ENCODE peak calls at places on chromosomes 11 and 22, in four cellular contexts. X is thyroid gland, P is epithelial cell of esophagus, Y is Peyer's patch. T is an unnamed sample.
A peak's percentile ranks its signal among the peaks of the same experiment; 100 is the strongest.

GRCh38 chr11:19519912-19520641 is 192.6 kb upstream of the NAV2 start:
- DNase-seq in X (peak; percentile 95), Y (no peak), P (no peak), T (no peak)

GRCh38 chr22:39283312-39284141 is 35.9 kb downstream of the RPL3 start:
- DNase-seq in Y (no peak), X (no peak), P (no peak), T (no peak)

GRCh38 chr11:14974723-14975587 is 2.8 kb upstream of the CALCA start:
- DNase-seq in P (peak; percentile 68), X (peak; percentile 39), Y (no peak), T (peak; percentile 52)

GRCh38 chr11:2912498-2912897 is 16.7 kb downstream of the PHLDA2 start:
- DNase-seq in Y (no peak), P (peak; percentile 99), X (peak; percentile 100), T (no peak)

GRCh38 chr11:65896009-65896999 is 3.9 kb downstream of the FOSL1 start:
- DNase-seq in P (no peak), X (no peak), Y (no peak), T (no peak)

GRCh38 chr22:29231971-29232959 is 26.6 kb downstream of the EMID1 start:
- DNase-seq in P (no peak), X (peak; percentile 48), Y (no peak), T (no peak)

GRCh38 chr11:128929468-128929867 is 13.2 kb downstream of the TP53AIP1 start:
- DNase-seq in P (no peak), X (peak; percentile 53), Y (no peak), T (peak; percentile 24)

GRCh38 chr11:73230931-73231330 is 12.8 kb downstream of the P2RY2 start:
- DNase-seq in Y (no peak), P (no peak), X (peak; percentile 2), T (no peak)

GRCh38 chr11:69234171-69234570 is 59.8 kb upstream of the MYEOV start:
- DNase-seq in Y (no peak), X (no peak), P (no peak), T (no peak)

GRCh38 chr22:50129121-50129734 is 39.4 kb downstream of the MOV10L1 start:
- DNase-seq in X (no peak), P (no peak), Y (no peak), T (no peak)

GRCh38 chr11:35118906-35119305 is 20.1 kb upstream of the CD44 start:
- DNase-seq in X (no peak), Y (peak; percentile 61), P (no peak), T (peak; percentile 85)

GRCh38 chr11:8593935-8594909 is at the start of gene STK33:
- DNase-seq in X (peak; percentile 80), P (peak; percentile 18), Y (peak; percentile 56), T (peak; percentile 82)

GRCh38 chr11:115530752-115531151 is 26.5 kb upstream of the CADM1 start:
- DNase-seq in P (no peak), X (no peak), Y (no peak), T (peak; percentile 35)

GRCh38 chr11:68071281-68072048 is 32.6 kb downstream of the TCIRG1 start:
- DNase-seq in P (no peak), X (no peak), Y (no peak), T (no peak)

GRCh38 chr11:3001496-3001895 is 9.4 kb upstream of the NAP1L4 start:
- DNase-seq in P (no peak), Y (no peak), X (peak; percentile 98), T (no peak)

GRCh38 chr11:67160872-67161783 is 42.1 kb downstream of the KDM2A start:
- DNase-seq in Y (no peak), P (no peak), X (no peak), T (peak; percentile 23)

GRCh38 chr11:109680127-109680526 is 258.1 kb downstream of the C11orf87 start:
- DNase-seq in Y (no peak), X (no peak), P (peak; percentile 63), T (no peak)

GRCh38 chr11:58575377-58576020 is at the start of gene LPXN:
- DNase-seq in X (no peak), P (peak; percentile 74), Y (peak; percentile 86), T (peak; percentile 85)

DNA sequence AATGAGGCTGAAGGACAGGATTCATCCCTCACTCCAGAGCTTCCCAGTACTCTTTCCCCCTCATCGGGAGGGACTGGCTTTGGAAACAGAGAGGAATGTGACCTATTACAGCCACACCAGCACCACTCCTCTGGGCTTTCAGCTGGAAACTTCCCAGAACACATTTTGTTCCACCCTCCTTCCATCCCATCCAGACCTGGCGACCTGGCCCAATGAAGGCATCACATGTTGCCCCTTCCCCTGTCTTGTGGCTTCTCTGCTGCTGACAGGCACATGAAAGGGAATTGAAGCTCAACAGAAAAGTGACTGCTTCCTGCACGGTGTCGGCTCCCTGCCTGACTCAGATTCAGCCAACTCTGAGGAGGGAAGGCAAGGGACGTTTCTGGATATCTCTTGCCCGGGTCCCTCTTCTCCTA is 19.1 kb downstream of the IRAG1 start:
- DNase-seq in P (no peak), X (peak; percentile 53), Y (no peak), T (no peak)
- TF ChIP-seq CTCF in P (no peak), X (no peak), Y (no peak), T (no peak)

DNA sequence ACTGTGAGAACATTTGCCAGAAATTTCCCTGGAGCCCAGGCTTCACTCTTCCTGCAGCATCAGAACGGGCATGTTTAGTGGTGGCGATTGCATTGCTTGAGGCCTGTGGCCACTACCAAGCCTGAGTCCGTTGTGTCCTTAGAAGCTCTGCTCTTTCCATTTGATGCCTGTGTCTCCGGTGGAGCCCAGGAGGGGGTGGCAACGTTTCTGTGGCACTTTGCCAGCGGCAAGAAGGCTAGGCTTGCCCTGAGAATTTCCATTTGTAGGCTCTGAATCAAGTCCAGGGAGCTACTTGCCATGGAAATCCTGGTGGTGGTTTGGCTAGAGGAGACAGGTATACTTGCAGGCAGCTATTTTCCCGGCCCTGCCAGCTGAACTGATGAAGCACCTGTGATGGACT is 47.1 kb downstream of the ADAMTS8 start:
- DNase-seq in Y (no peak), X (no peak), P (no peak), T (no peak)
- TF ChIP-seq CTCF in Y (no peak), X (no peak), P (no peak), T (no peak)

DNA sequence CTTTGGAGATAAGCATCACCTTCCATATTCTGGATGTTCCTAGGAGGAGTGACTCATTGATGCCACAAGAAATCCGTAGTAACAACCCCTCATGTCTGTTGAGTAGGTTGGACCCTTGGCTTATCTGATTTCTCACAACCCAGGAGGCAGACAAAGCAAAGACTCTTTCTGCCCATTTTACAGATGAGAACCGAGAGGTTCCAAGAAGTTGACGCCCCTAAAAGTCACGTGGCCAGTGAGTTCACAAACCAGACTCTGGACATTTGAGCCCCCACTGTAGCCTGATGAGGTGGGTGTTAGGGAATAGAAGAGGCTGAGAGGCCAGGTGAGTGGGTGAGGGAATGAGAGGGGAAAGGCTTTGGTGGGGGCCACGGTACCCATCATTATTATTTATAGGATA is 70.3 kb downstream of the TSPAN18 start:
- DNase-seq in Y (no peak), X (no peak), P (no peak), T (no peak)
- TF ChIP-seq CTCF in Y (no peak), X (no peak), P (no peak), T (no peak)

DNA sequence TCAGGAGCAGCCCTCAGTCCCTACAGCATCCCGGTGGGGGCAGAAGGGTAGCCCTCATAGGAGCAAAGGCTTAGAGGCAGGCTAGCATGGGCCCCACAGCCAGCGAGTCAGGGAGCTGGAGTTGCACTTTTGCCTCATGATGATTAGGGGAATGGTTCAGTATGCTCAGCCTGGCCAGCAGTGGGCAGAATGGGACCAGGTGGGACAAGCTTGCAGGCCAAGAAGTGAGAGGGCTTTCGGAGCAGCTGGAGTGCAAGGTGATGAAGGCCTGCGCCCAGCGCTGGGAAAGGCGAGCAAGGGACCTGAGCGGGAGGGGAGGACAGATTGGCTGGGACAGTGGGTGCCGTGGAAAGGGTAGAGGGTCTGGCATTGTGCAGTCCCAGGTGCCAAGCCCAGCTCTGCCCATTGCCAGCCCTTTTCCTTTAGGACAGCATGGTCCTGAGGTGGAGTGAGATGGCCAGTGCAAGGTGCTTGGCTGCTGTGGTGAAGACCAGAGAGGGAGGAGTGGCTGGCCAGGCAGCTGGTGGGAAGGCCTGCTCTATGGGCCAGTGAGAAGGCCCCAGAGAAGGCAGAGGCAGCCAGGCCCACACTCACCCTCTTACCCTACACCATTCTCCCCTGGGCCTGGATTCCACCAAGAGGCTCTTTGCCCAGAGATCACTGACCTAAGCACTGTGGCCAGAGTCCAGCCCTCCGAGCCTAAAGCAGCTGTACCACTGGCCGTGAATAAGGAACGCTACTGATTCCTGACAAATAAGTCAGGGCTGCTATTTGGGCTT is 47.9 kb upstream of the SUSD2 start:
- DNase-seq in X (no peak), Y (no peak), P (no peak), T (no peak)
- TF ChIP-seq CTCF in X (no peak), Y (peak; percentile 43), P (peak; percentile 8), T (peak; percentile 24)

DNA sequence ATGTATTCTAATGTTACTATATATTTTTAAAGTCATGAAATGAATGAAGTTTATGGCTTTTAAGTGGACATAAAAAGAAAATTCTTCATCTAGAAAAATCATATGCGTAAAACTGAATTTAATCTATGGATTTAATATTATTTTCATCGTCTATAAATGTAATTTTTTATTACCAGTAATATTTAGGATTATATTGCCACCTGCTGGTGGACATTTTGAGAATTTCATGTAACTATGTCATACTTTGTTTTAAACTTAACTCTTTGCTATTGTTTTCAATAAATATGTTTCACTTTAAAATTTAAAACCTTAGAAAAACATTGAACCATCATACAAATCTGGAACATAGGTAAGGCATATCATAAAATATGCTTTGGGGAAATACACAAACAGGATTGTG is 66.5 kb upstream of the CEP126 start:
- DNase-seq in Y (no peak), P (peak; percentile 38), X (no peak), T (peak; percentile 9)
- TF ChIP-seq CTCF in Y (peak; percentile 40), P (no peak), X (peak; percentile 18), T (no peak)

GRCh38 chr11:36622431-36623136 is 24.5 kb upstream of the RAG2 start:
- DNase-seq in X (no peak), P (peak; percentile 55), Y (no peak), T (peak; percentile 47)
- TF ChIP-seq CTCF in X (no peak), P (peak; percentile 60), Y (peak; percentile 49), T (peak; percentile 51)

DNA sequence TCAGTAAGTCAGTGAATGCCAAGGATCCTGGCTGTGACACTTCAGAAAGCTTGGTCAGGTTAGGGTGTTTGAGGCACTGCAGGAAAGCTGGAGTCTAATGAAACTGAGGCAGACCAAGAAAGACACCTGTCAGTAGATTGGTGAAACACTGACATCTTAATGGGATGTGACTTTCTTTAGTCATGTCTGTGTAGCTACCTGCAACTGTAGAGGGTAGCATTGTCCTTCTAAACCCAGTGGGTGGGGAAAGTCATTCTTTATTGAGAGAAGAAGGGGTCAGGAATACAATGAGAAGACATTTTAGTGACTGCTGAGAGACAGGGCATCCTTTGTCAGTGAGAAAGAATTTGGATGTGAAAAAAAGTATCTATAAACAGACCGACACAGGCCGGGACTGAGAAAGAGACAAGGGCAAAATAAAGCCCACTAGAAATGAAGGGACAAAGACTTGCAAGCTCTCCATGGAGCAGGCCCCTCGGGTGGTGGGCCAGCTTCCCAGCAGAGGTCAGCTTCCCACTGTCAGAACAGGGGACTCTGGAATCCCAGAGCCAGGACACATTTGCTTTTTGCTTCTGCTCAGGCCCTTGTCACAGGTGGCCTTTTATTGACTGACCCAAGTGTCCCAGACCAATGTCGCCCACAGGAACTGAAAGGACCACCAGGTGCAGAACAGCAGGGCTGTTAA is 213.0 kb downstream of the TENM4 start:
- DNase-seq in P (no peak), Y (no peak), X (no peak), T (no peak)
- TF ChIP-seq CTCF in P (no peak), Y (no peak), X (no peak), T (no peak)